ENCODE peak calls at places on chromosomes 4 and X, in ten cellular contexts. T, U, V, W, Q, N, F, I, O and C are unnamed samples.

GRCh38 chr4:82201303-82201702 is 172.5 kb downstream of the HNRNPD start:
- DNase-seq in T (peak), U (peak), V (no peak), W (no peak), Q (peak), N (no peak), F (no peak), I (no peak), O (peak), C (no peak)

GRCh38 chrX:126580877-126581276 is 28.3 kb upstream of the DCAF12L1 start:
- DNase-seq in T (no peak), U (no peak), V (no peak), W (no peak), Q (no peak), N (no peak), F (no peak), I (no peak), O (no peak), C (no peak)

GRCh38 chr4:1552451-1552850 is 131.7 kb downstream of the FAM53A start:
- DNase-seq in T (no peak), U (no peak), V (no peak), W (no peak), Q (no peak), N (no peak), F (no peak), I (no peak), O (no peak), C (no peak)

GRCh38 chr4:70471897-70472296 is at the start of gene MUC7:
- DNase-seq in T (no peak), U (no peak), V (no peak), W (no peak), Q (no peak), N (no peak), F (no peak), I (no peak), O (no peak), C (no peak)

GRCh38 chr4:158315706-158316105 is 105.4 kb downstream of the TMEM144 start:
- DNase-seq in T (no peak), U (no peak), V (no peak), W (no peak), Q (no peak), N (peak), F (no peak), I (no peak), O (no peak), C (no peak)

GRCh38 chrX:1727531-1728027 is 112.7 kb downstream of the ASMT start:
- DNase-seq in T (no peak), U (no peak), V (no peak), W (no peak), Q (no peak), N (no peak), F (no peak), I (peak), O (no peak), C (no peak)

GRCh38 chr4:26789208-26789607 is 71.4 kb upstream of the STIM2 start:
- DNase-seq in T (no peak), U (no peak), V (no peak), W (no peak), Q (no peak), N (no peak), F (no peak), I (no peak), O (no peak), C (no peak)

GRCh38 chrX:30992381-30992904 is 79.4 kb downstream of the FTHL17 start:
- DNase-seq in T (peak), U (peak), V (no peak), W (no peak), Q (peak), N (no peak), F (no peak), I (no peak), O (peak), C (no peak)

GRCh38 chrX:45822124-45822523 is 621.4 kb upstream of the DIPK2B start:
- DNase-seq in T (no peak), U (no peak), V (no peak), W (no peak), Q (no peak), N (no peak), F (no peak), I (no peak), O (no peak), C (no peak)

GRCh38 chr4:152805071-152805650 is 25.4 kb downstream of the ARFIP1 start:
- DNase-seq in T (no peak), U (no peak), V (no peak), W (no peak), Q (peak), N (no peak), F (no peak), I (no peak), O (no peak), C (no peak)

GRCh38 chrX:102959471-102959870 is 22.4 kb downstream of the RAB40AL start:
- DNase-seq in T (no peak), U (no peak), V (no peak), W (no peak), Q (no peak), N (peak), F (no peak), I (no peak), O (no peak), C (no peak)

GRCh38 chr4:997375-998071 is 4.3 kb upstream of the SLC26A1 start:
- DNase-seq in T (no peak), U (no peak), V (no peak), W (no peak), Q (peak), N (no peak), F (no peak), I (peak), O (no peak), C (no peak)

GRCh38 chr4:102959503-102959902 is 60.0 kb downstream of the SLC9B1 start:
- DNase-seq in T (no peak), U (no peak), V (no peak), W (no peak), Q (no peak), N (no peak), F (no peak), I (no peak), O (no peak), C (no peak)

GRCh38 chr4:48913346-48913745 is 6.8 kb upstream of the OCIAD2 start:
- DNase-seq in T (no peak), U (no peak), V (no peak), W (no peak), Q (no peak), N (peak), F (no peak), I (no peak), O (no peak), C (no peak)

GRCh38 chr4:129148892-129149291 is 52.9 kb downstream of the C4orf33 start:
- DNase-seq in T (no peak), U (no peak), V (no peak), W (no peak), Q (no peak), N (no peak), F (no peak), I (no peak), O (no peak), C (no peak)

GRCh38 chrX:118720058-118720707 is 7.2 kb upstream of the IL13RA1 start:
- DNase-seq in T (no peak), U (no peak), V (no peak), W (no peak), Q (no peak), N (no peak), F (no peak), I (peak), O (no peak), C (no peak)

GRCh38 chr4:3283916-3284315 is 8.9 kb upstream of the RGS12 start:
- DNase-seq in T (no peak), U (no peak), V (no peak), W (no peak), Q (no peak), N (no peak), F (no peak), I (no peak), O (no peak), C (no peak)

GRCh38 chr4:176611351-176611750 is 181.4 kb downstream of the VEGFC start:
- DNase-seq in T (no peak), U (no peak), V (no peak), W (no peak), Q (no peak), N (peak), F (no peak), I (no peak), O (no peak), C (no peak)

GRCh38 chr4:140755811-140756291 is 334 bp downstream of the TBC1D9 start:
- DNase-seq in T (peak), U (no peak), V (peak), W (no peak), Q (peak), N (no peak), F (peak), I (peak), O (peak), C (no peak)